ENCODE peak calls at places on chromosomes 6 and 20, in eight cellular contexts. Z, N, P, V, U, E, J and X are unnamed samples.

GRCh38 chr6:110422444-110422822 is 7.1 kb upstream of the DDO start:
- DNase-seq in Z (no peak), E (no peak), U (no peak), J (no peak), P (no peak), N (no peak), V (no peak), X (no peak)

GRCh38 chr20:45783656-45784294 is 7.9 kb downstream of the WFDC3 start:
- DNase-seq in V (no peak), U (peak), Z (no peak), J (no peak), P (peak), E (no peak), N (no peak), X (peak)

GRCh38 chr6:165663283-165663735 is 268 bp upstream of the PDE10A start:
- DNase-seq in J (no peak), E (peak), N (no peak), U (no peak), Z (no peak), V (no peak), P (no peak), X (no peak)

GRCh38 chr20:37714973-37715657 is 21.3 kb downstream of the CTNNBL1 start:
- DNase-seq in V (no peak), N (peak), E (no peak), Z (no peak), P (no peak), U (no peak), J (no peak), X (no peak)

GRCh38 chr20:62141397-62142251 is 1.6 kb downstream of the PSMA7 start:
- DNase-seq in Z (no peak), J (no peak), E (no peak), U (no peak), V (no peak), P (no peak), N (no peak), X (no peak)

GRCh38 chr6:162750776-162751175 is 23.0 kb downstream of the PACRG start:
- DNase-seq in V (no peak), U (no peak), J (no peak), E (no peak), N (no peak), P (no peak), Z (no peak), X (no peak)

GRCh38 chr6:35557239-35557638 is 44.5 kb upstream of the TULP1 start:
- DNase-seq in E (no peak), J (no peak), U (no peak), N (no peak), V (no peak), Z (no peak), P (no peak), X (peak)

GRCh38 chr6:144582939-144583613 is 297.9 kb downstream of the UTRN start:
- DNase-seq in Z (peak), V (no peak), E (no peak), N (no peak), P (peak), U (no peak), J (no peak), X (peak)

GRCh38 chr6:33926451-33926850 is 122.6 kb upstream of the MLN start:
- DNase-seq in E (no peak), Z (no peak), V (no peak), J (no peak), P (no peak), N (no peak), U (no peak), X (no peak)

GRCh38 chr6:218153-219018 is 73.9 kb upstream of the DUSP22 start:
- DNase-seq in P (no peak), U (no peak), E (no peak), Z (no peak), J (no peak), V (no peak), N (no peak), X (peak)

GRCh38 chr6:151485616-151486015 is 8.2 kb upstream of the CCDC170 start:
- DNase-seq in E (no peak), J (no peak), V (no peak), P (no peak), N (no peak), Z (no peak), U (no peak), X (no peak)

GRCh38 chr6:72651967-72652956 is 30.4 kb downstream of the KCNQ5 start:
- DNase-seq in Z (no peak), P (no peak), V (no peak), N (no peak), E (no peak), U (no peak), J (no peak), X (no peak)

GRCh38 chr6:3625161-3625979 is 126.1 kb downstream of the PXDC1 start:
- DNase-seq in P (no peak), J (peak), Z (no peak), V (no peak), N (no peak), E (peak), U (peak), X (no peak)

GRCh38 chr6:160733045-160733646 is 31.1 kb downstream of the PLG start:
- DNase-seq in Z (no peak), N (peak), P (no peak), J (peak), E (peak), V (no peak), U (peak), X (no peak)

GRCh38 chr20:54585222-54585621 is 109.8 kb downstream of the DOK5 start:
- DNase-seq in E (no peak), Z (no peak), V (no peak), P (no peak), J (no peak), N (no peak), U (no peak), X (no peak)

GRCh38 chr20:61849376-61849775 is 216.3 kb downstream of the TAF4 start:
- DNase-seq in E (no peak), P (no peak), J (no peak), U (no peak), N (no peak), Z (no peak), V (no peak), X (no peak)

GRCh38 chr6:3538536-3538935 is 81.7 kb upstream of the SLC22A23 start:
- DNase-seq in P (no peak), V (no peak), J (no peak), U (no peak), E (no peak), N (no peak), Z (no peak), X (no peak)

GRCh38 chr20:52918311-52918710 is 53.8 kb upstream of the TSHZ2 start:
- DNase-seq in P (no peak), E (no peak), V (no peak), N (no peak), J (no peak), Z (no peak), U (no peak), X (no peak)

GRCh38 chr6:93416575-93417420 is 2.6 kb downstream of the EPHA7 start:
- DNase-seq in P (peak), U (peak), J (peak), Z (no peak), V (no peak), E (peak), N (no peak), X (no peak)

GRCh38 chr20:19966840-19967239 is 50.3 kb upstream of the NAA20 start:
- DNase-seq in U (no peak), J (no peak), E (no peak), V (no peak), N (no peak), Z (no peak), P (no peak), X (no peak)

GRCh38 chr6:75206338-75207210 is 721 bp upstream of the COL12A1 start:
- DNase-seq in U (no peak), V (no peak), Z (no peak), P (no peak), J (no peak), N (peak), E (no peak), X (no peak)

GRCh38 chr6:133906050-133906449 is 17.1 kb downstream of the TCF21 start:
- DNase-seq in N (no peak), E (no peak), V (no peak), P (no peak), Z (no peak), J (no peak), U (no peak), X (no peak)

GRCh38 chr20:36827541-36828279 is 48.2 kb upstream of the TLDC2 start:
- DNase-seq in N (no peak), U (peak), V (no peak), J (no peak), P (no peak), Z (no peak), E (no peak), X (no peak)

GRCh38 chr6:50062051-50062450 is 12.3 kb upstream of the DEFB112 start:
- DNase-seq in J (no peak), V (no peak), U (no peak), N (no peak), P (no peak), E (no peak), Z (no peak), X (no peak)

GRCh38 chr6:2542858-2543218 is 207.9 kb downstream of the MYLK4 start:
- DNase-seq in U (no peak), J (peak), V (no peak), N (peak), E (no peak), Z (no peak), P (no peak), X (no peak)

GRCh38 chr6:27502508-27503435 is 29.9 kb upstream of the ZNF184 start:
- DNase-seq in N (peak), Z (peak), E (peak), P (no peak), V (no peak), J (peak), U (peak), X (no peak)

GRCh38 chr6:56525976-56526375 is 116.7 kb downstream of the DST start:
- DNase-seq in P (no peak), V (no peak), N (no peak), Z (no peak), J (no peak), U (no peak), E (no peak), X (no peak)

GRCh38 chr6:108838101-108838717 is 10.0 kb upstream of the ARMC2 start:
- DNase-seq in J (no peak), Z (no peak), P (no peak), U (peak), V (no peak), N (no peak), E (peak), X (peak)

GRCh38 chr6:106076139-106076538 is 10.0 kb upstream of the PRDM1 start:
- DNase-seq in U (no peak), N (no peak), P (no peak), E (no peak), V (no peak), Z (no peak), J (no peak), X (no peak)

GRCh38 chr6:23533954-23534725 is 591.9 kb upstream of the NRSN1 start:
- DNase-seq in E (no peak), V (no peak), Z (no peak), U (peak), J (no peak), P (no peak), N (no peak), X (no peak)

GRCh38 chr20:8764289-8764962 is 304.5 kb upstream of the PLCB4 start:
- DNase-seq in Z (no peak), N (no peak), U (no peak), P (no peak), E (no peak), V (no peak), J (no peak), X (no peak)

GRCh38 chr6:168275168-168275567 is 44.4 kb downstream of the DACT2 start:
- DNase-seq in Z (no peak), N (no peak), U (no peak), P (no peak), E (no peak), J (no peak), V (no peak), X (no peak)

GRCh38 chr6:100724696-100725095 is 156.4 kb downstream of the ASCC3 start:
- DNase-seq in P (no peak), U (no peak), E (no peak), J (no peak), N (no peak), Z (no peak), V (no peak), X (no peak)

GRCh38 chr6:125299257-125299656 is 2.5 kb downstream of the HDDC2 start:
- DNase-seq in V (no peak), E (no peak), P (no peak), Z (no peak), N (no peak), U (no peak), J (no peak), X (no peak)

GRCh38 chr6:107843400-107843799 is 19.3 kb upstream of the SCML4 start:
- DNase-seq in P (no peak), J (no peak), V (no peak), Z (peak), U (no peak), E (no peak), N (no peak), X (no peak)

GRCh38 chr20:41072099-41072798 is 43.6 kb downstream of the TOP1 start:
- DNase-seq in Z (no peak), E (no peak), J (no peak), N (peak), V (no peak), P (no peak), U (peak), X (no peak)

GRCh38 chr20:51496964-51497363 is 45.6 kb downstream of the NFATC2 start:
- DNase-seq in P (no peak), J (no peak), E (no peak), U (no peak), V (no peak), Z (no peak), N (no peak), X (no peak)

GRCh38 chr6:44446626-44447297 is 59.3 kb downstream of the CDC5L start:
- DNase-seq in Z (no peak), V (no peak), J (no peak), P (no peak), U (no peak), E (no peak), N (peak), X (no peak)